ENCODE peak calls at places on chromosomes 16 and 17, in nine cellular contexts. E, S, T, D, U, X, V, I and C are unnamed samples.

GRCh38 chr16:3780570-3780969 is 63.2 kb upstream of the TRAP1 start:
- DNase-seq in E (no peak), S (peak), T (no peak), D (no peak), U (peak), X (no peak), V (no peak), I (no peak), C (peak)

GRCh38 chr16:72172105-72173034 is at the start of gene PMFBP1:
- DNase-seq in E (peak), S (peak), T (no peak), D (peak), U (peak), X (peak), V (peak), I (peak), C (peak)

GRCh38 chr16:28237754-28238357 is 26.1 kb upstream of the XPO6 start:
- DNase-seq in E (no peak), S (no peak), T (no peak), D (no peak), U (peak), X (no peak), V (no peak), I (no peak), C (peak)

GRCh38 chr17:10772425-10773380 is 31.2 kb downstream of the TMEM238L start:
- DNase-seq in E (no peak), S (no peak), T (peak), D (no peak), U (peak), X (no peak), V (peak), I (no peak), C (peak)

GRCh38 chr17:78176548-78177025 is 8.2 kb downstream of the SYNGR2 start:
- DNase-seq in E (peak), S (peak), T (peak), D (peak), U (peak), X (peak), V (peak), I (no peak), C (peak)

GRCh38 chr17:7014995-7015586 is 2.7 kb downstream of the RNASEK start:
- DNase-seq in E (no peak), S (peak), T (no peak), D (peak), U (peak), X (peak), V (peak), I (no peak), C (peak)

GRCh38 chr17:43832976-43833829 is at the start of gene MPP3:
- DNase-seq in E (peak), S (peak), T (peak), D (peak), U (no peak), X (peak), V (peak), I (no peak), C (peak)

GRCh38 chr17:78708510-78708973 is 73.5 kb downstream of the CYTH1 start:
- DNase-seq in E (peak), S (peak), T (peak), D (peak), U (peak), X (peak), V (peak), I (peak), C (peak)

GRCh38 chr17:607341-608060 is 107.1 kb downstream of the VPS53 start:
- DNase-seq in E (no peak), S (no peak), T (no peak), D (no peak), U (no peak), X (no peak), V (no peak), I (no peak), C (no peak)

GRCh38 chr17:7080445-7081041 is 492 bp upstream of the CLEC10A start:
- DNase-seq in E (peak), S (no peak), T (no peak), D (peak), U (no peak), X (no peak), V (no peak), I (no peak), C (no peak)

GRCh38 chr16:88384222-88385111 is 1.7 kb downstream of the ZNF469 start:
- DNase-seq in E (no peak), S (no peak), T (no peak), D (no peak), U (no peak), X (no peak), V (no peak), I (no peak), C (no peak)

GRCh38 chr17:37478187-37478586 is 11.5 kb upstream of the DUSP14 start:
- DNase-seq in E (peak), S (no peak), T (no peak), D (no peak), U (no peak), X (no peak), V (no peak), I (peak), C (no peak)

GRCh38 chr17:48568499-48569259 is 9.5 kb downstream of the HOXB4 start:
- DNase-seq in E (no peak), S (no peak), T (no peak), D (no peak), U (no peak), X (no peak), V (no peak), I (no peak), C (no peak)

GRCh38 chr16:23836404-23837291 is 865 bp downstream of the PRKCB start:
- DNase-seq in E (no peak), S (no peak), T (peak), D (no peak), U (peak), X (peak), V (peak), I (no peak), C (peak)

GRCh38 chr17:71023631-71024030 is 854.3 kb downstream of the KCNJ2 start:
- DNase-seq in E (no peak), S (peak), T (peak), D (no peak), U (peak), X (no peak), V (no peak), I (no peak), C (no peak)

GRCh38 chr16:3004781-3005284 is 7.9 kb upstream of the CLDN9 start:
- DNase-seq in E (no peak), S (no peak), T (peak), D (no peak), U (no peak), X (no peak), V (peak), I (no peak), C (no peak)

GRCh38 chr17:48597775-48598631 is 4.4 kb upstream of the HOXB5 start:
- DNase-seq in E (peak), S (peak), T (peak), D (peak), U (peak), X (no peak), V (peak), I (no peak), C (peak)

GRCh38 chr16:69324013-69324531 is 6.3 kb downstream of the PDF start:
- DNase-seq in E (peak), S (no peak), T (no peak), D (peak), U (no peak), X (no peak), V (no peak), I (no peak), C (no peak)

GRCh38 chr17:59558953-59559352 is 6.5 kb upstream of the DHX40 start:
- DNase-seq in E (no peak), S (peak), T (no peak), D (no peak), U (no peak), X (no peak), V (peak), I (no peak), C (no peak)

GRCh38 chr17:8696951-8697745 is 47.5 kb downstream of the CCDC42 start:
- DNase-seq in E (peak), S (peak), T (peak), D (peak), U (no peak), X (no peak), V (peak), I (no peak), C (no peak)

GRCh38 chr17:1180958-1181768 is 1.4 kb upstream of the ABR start:
- DNase-seq in E (no peak), S (no peak), T (peak), D (no peak), U (peak), X (peak), V (peak), I (no peak), C (peak)

GRCh38 chr17:21019976-21020575 is 22.7 kb downstream of the USP22 start:
- DNase-seq in E (no peak), S (no peak), T (no peak), D (no peak), U (peak), X (peak), V (peak), I (no peak), C (peak)

GRCh38 chr16:13780406-13780805 is 139.5 kb upstream of the ERCC4 start:
- DNase-seq in E (no peak), S (no peak), T (no peak), D (no peak), U (no peak), X (no peak), V (peak), I (no peak), C (no peak)

GRCh38 chr16:66129196-66129595 is 237.3 kb upstream of the CDH5 start:
- DNase-seq in E (no peak), S (no peak), T (no peak), D (no peak), U (no peak), X (no peak), V (no peak), I (no peak), C (no peak)

GRCh38 chr16:68506331-68507053 is 32.6 kb upstream of the ZFP90 start:
- DNase-seq in E (no peak), S (no peak), T (no peak), D (no peak), U (no peak), X (no peak), V (no peak), I (no peak), C (no peak)

GRCh38 chr16:69286941-69287713 is 24.0 kb upstream of the VPS4A start:
- DNase-seq in E (peak), S (peak), T (no peak), D (peak), U (peak), X (peak), V (peak), I (peak), C (peak)

GRCh38 chr17:78127240-78127887 is 1.2 kb downstream of the TMC6 start:
- DNase-seq in E (no peak), S (no peak), T (peak), D (no peak), U (peak), X (peak), V (no peak), I (no peak), C (peak)

GRCh38 chr17:31544186-31544585 is 152.7 kb downstream of the RAB11FIP4 start:
- DNase-seq in E (no peak), S (no peak), T (no peak), D (no peak), U (no peak), X (no peak), V (no peak), I (no peak), C (no peak)

GRCh38 chr17:31538080-31538762 is 146.7 kb downstream of the RAB11FIP4 start:
- DNase-seq in E (no peak), S (no peak), T (no peak), D (no peak), U (peak), X (peak), V (no peak), I (no peak), C (no peak)

GRCh38 chr17:31537558-31537957 is 146.1 kb downstream of the RAB11FIP4 start:
- DNase-seq in E (no peak), S (peak), T (no peak), D (peak), U (peak), X (no peak), V (no peak), I (no peak), C (no peak)

GRCh38 chr17:31540602-31541307 is 149.3 kb downstream of the RAB11FIP4 start:
- DNase-seq in E (no peak), S (no peak), T (no peak), D (no peak), U (no peak), X (no peak), V (no peak), I (no peak), C (no peak)

GRCh38 chr17:31541559-31541958 is 150.1 kb downstream of the RAB11FIP4 start:
- DNase-seq in E (no peak), S (no peak), T (no peak), D (no peak), U (peak), X (no peak), V (peak), I (no peak), C (no peak)
- TF ChIP-seq CTCF in E (no peak), S (no peak), T (no peak), D (no peak), U (peak), X (peak), V (no peak), I (peak), C (no peak)

DNA sequence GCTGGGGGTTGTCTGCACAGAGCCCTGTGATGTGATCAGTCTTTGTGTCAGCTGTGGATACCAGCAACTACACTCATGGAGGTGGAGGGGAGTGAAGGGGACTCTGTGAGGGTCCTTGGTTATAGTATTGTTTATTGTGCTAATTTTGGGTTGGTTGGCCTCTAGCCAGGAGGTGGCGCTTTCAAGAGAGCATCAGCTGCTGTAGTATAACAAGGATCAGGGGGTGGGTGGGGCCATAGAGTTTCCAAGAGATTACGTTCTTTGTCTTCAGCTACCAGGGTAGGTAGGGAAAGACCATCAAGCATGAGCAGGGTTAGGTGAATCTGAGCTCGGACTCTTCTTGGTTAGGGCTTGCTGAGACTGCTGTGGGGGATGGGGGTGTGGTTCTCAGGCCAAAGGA is 97.1 kb upstream of the HS3ST3A1 start:
- DNase-seq in E (no peak), S (no peak), T (no peak), D (no peak), U (no peak), X (no peak), V (peak), I (no peak), C (no peak)
- TF ChIP-seq CTCF in E (no peak), S (no peak), T (no peak), D (no peak), U (no peak), X (no peak), V (peak), I (no peak), C (no peak)

DNA sequence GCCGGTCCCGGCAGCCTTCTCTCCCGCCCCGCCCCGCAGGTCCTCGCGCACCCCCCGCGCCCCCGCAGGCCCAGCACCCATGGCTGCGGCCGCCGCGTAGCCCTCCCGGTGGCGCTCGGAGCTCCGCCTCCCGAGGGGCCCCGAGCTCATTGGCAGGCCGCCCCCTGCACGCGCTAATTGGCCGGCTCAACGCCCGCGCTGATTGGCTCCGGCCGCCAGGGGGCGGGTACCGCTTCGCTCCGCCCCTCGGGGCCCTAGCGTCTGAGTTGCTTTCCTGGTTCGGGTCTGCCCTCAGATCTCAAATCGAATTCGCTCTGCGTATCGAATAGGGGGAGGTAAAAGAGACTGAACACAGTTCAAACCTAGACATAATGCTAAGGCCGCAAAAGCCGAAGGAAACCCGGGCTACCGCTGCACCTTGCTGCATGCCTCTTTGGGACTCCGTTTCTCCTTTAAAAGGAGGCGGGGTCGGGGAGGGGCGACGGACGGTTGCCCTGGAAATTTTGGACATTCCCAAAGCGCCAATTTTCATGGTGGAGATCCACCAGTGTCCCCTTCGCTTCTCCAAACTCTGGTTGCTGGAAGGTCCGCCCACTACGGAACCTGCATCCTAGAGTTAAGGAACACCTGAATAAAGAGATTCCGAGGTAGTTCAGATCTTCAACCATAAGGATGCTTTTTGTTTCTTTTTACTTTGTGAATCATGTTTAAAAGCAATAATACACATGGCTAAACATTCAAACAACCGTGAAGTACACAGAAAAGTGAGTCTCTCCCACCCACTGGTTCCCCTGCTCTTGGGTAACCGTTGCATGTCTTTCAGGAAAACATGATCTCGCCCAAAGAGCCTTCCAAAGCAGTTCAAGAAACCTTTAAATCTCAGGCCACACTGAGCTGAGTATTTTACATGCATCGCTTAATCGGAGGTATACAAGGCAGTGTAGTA is at the start of gene DEXI:
- DNase-seq in E (peak), S (peak), T (peak), D (peak), U (peak), X (peak), V (peak), I (no peak), C (peak)
- TF ChIP-seq CTCF in E (no peak), S (no peak), T (no peak), D (peak), U (no peak), X (peak), V (no peak), I (no peak), C (no peak)

GRCh38 chr17:55527520-55528118 is 16.4 kb upstream of the SMIM36 start:
- DNase-seq in E (peak), S (peak), T (peak), D (no peak), U (peak), X (peak), V (peak), I (peak), C (peak)

GRCh38 chr17:55530064-55530463 is 18.8 kb upstream of the SMIM36 start:
- DNase-seq in E (no peak), S (no peak), T (no peak), D (no peak), U (no peak), X (no peak), V (no peak), I (no peak), C (no peak)

GRCh38 chr17:55532670-55533069 is 21.4 kb upstream of the SMIM36 start:
- DNase-seq in E (no peak), S (no peak), T (no peak), D (no peak), U (no peak), X (no peak), V (no peak), I (no peak), C (no peak)

GRCh38 chr17:55533611-55534010 is 22.4 kb upstream of the SMIM36 start:
- DNase-seq in E (no peak), S (no peak), T (no peak), D (no peak), U (no peak), X (no peak), V (no peak), I (no peak), C (no peak)

GRCh38 chr17:55531053-55531728 is 19.9 kb upstream of the SMIM36 start:
- DNase-seq in E (no peak), S (no peak), T (no peak), D (no peak), U (no peak), X (no peak), V (no peak), I (no peak), C (no peak)
- TF ChIP-seq CTCF in E (no peak), S (no peak), T (no peak), D (no peak), U (no peak), X (no peak), V (no peak), I (no peak), C (no peak)

DNA sequence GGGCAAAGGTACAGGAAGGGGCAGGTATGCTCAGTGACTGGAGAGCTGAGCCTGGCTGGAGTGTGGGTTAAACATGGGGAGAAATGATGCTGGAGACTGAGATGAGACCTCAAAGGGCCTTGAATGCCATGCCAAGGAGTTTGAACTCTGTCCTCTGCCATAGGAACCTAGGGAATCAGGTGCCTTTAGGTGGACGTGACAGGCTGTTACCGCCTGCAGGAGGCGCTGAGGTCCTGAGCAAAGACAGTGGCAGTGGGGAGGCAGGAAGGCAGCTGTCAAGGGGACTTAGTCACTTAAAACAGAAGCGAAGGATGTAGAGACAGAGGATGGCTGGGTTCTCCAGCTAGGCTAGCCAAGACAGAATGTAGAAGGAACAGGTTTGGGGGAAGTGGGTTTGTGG is 9.1 kb downstream of the PSMB3 start:
- DNase-seq in E (no peak), S (peak), T (peak), D (no peak), U (peak), X (no peak), V (peak), I (no peak), C (peak)
- TF ChIP-seq CTCF in E (no peak), S (peak), T (peak), D (no peak), U (peak), X (peak), V (peak), I (peak), C (no peak)

GRCh38 chr17:33686171-33686570 is 393.1 kb upstream of the ASIC2 start:
- DNase-seq in E (no peak), S (no peak), T (peak), D (no peak), U (peak), X (peak), V (peak), I (no peak), C (peak)
- TF ChIP-seq CTCF in E (no peak), S (peak), T (peak), D (no peak), U (peak), X (peak), V (peak), I (no peak), C (peak)

DNA sequence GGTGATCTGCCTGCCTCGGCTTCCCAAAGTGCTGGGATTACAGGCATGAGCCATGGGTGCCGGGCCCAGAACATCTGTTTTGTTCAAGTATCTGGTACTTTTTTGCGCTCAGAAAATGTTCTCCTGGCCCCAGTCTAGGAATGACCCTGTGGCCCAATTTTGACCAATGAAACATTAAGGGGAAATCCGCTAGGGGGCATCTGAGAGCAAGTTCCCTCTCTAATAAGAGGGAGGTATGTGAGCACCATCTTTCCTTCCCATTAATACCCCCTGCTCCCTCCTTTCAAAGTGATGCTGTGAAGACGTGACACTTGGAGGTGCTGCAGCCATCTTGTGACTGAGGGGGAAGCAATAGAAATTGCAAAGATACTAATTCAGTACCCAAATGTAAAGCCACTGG is 16.5 kb upstream of the CLEC3A start:
- DNase-seq in E (no peak), S (no peak), T (no peak), D (no peak), U (peak), X (peak), V (peak), I (no peak), C (peak)
- TF ChIP-seq CTCF in E (no peak), S (no peak), T (no peak), D (no peak), U (peak), X (peak), V (peak), I (peak), C (peak)